ENCODE peak calls at places on chromosomes 7 and 10, in six cellular contexts. Q is uterus, K is GM12864, E is tibial nerve, W is bronchial epithelial cell, J is adrenal gland. P is an unnamed sample.

GRCh38 chr7:125130173-125130572 is 200.5 kb upstream of the POT1 start:
- DNase-seq in Q (no peak), K (no peak), E (no peak), W (no peak), J (no peak), P (no peak)

GRCh38 chr7:5083291-5083690 is 37.6 kb downstream of the RBAK start:
- DNase-seq in Q (no peak), K (no peak), E (no peak), W (no peak), J (no peak), P (no peak)

GRCh38 chr7:100483101-100483727 is 513 bp upstream of the NYAP1 start:
- DNase-seq in Q (peak), K (no peak), E (no peak), W (no peak), J (peak), P (peak)

GRCh38 chr10:122422266-122422980 is 32.0 kb upstream of the ARMS2 start:
- DNase-seq in Q (no peak), K (no peak), E (no peak), W (no peak), J (no peak), P (peak)

GRCh38 chr7:102425639-102426267 is 7.6 kb upstream of the ORAI2 start:
- DNase-seq in Q (no peak), K (peak), E (no peak), W (no peak), J (no peak), P (no peak)

GRCh38 chr10:48523212-48523819 is 81.6 kb downstream of the ARHGAP22 start:
- DNase-seq in Q (peak), K (no peak), E (no peak), W (peak), J (peak), P (no peak)

GRCh38 chr7:150568714-150569113 is 1.5 kb downstream of the GIMAP4 start:
- DNase-seq in Q (no peak), K (no peak), E (no peak), W (no peak), J (no peak), P (no peak)

GRCh38 chr7:48617508-48617907 is 306.8 kb upstream of the CDC14C start:
- DNase-seq in Q (no peak), K (no peak), E (no peak), W (no peak), J (no peak), P (no peak)

GRCh38 chr10:29658984-29659769 is 24.4 kb upstream of the SVIL start:
- DNase-seq in Q (no peak), K (peak), E (no peak), W (peak), J (peak), P (peak)

GRCh38 chr7:95996174-95996573 is 223.8 kb downstream of the DYNC1I1 start:
- DNase-seq in Q (no peak), K (no peak), E (no peak), W (no peak), J (no peak), P (no peak)

GRCh38 chr7:157678503-157678902 is 341.7 kb downstream of the DNAJB6 start:
- DNase-seq in Q (no peak), K (no peak), E (peak), W (no peak), J (no peak), P (no peak)

GRCh38 chr7:151558575-151558974 is 38.9 kb upstream of the RHEB start:
- DNase-seq in Q (no peak), K (no peak), E (no peak), W (no peak), J (no peak), P (no peak)

GRCh38 chr10:124339951-124340760 is 78.6 kb downstream of the OAT start:
- DNase-seq in Q (no peak), K (no peak), E (no peak), W (peak), J (no peak), P (peak)

GRCh38 chr7:43648725-43649406 is 66.0 kb downstream of the STK17A start:
- DNase-seq in Q (no peak), K (peak), E (no peak), W (peak), J (no peak), P (peak)

GRCh38 chr10:96951954-96952353 is 119.9 kb downstream of the LCOR start:
- DNase-seq in Q (no peak), K (no peak), E (no peak), W (no peak), J (no peak), P (no peak)

GRCh38 chr10:17735166-17735941 is 16.6 kb upstream of the TMEM236 start:
- DNase-seq in Q (no peak), K (no peak), E (no peak), W (no peak), J (no peak), P (no peak)

GRCh38 chr7:20783716-20784310 is 2.9 kb downstream of the SP8 start:
- DNase-seq in Q (no peak), K (no peak), E (no peak), W (no peak), J (no peak), P (no peak)

GRCh38 chr10:86287966-86288579 is 78.5 kb downstream of the GRID1 start:
- DNase-seq in Q (no peak), K (no peak), E (no peak), W (no peak), J (no peak), P (no peak)

GRCh38 chr7:157013602-157014549 is 3.4 kb upstream of the MNX1 start:
- DNase-seq in Q (no peak), K (no peak), E (no peak), W (no peak), J (no peak), P (no peak)

GRCh38 chr10:55019461-55019860 is 218.4 kb upstream of the PCDH15 start:
- DNase-seq in Q (no peak), K (no peak), E (no peak), W (no peak), J (no peak), P (no peak)

GRCh38 chr7:158516524-158516923 is 71.1 kb downstream of the PTPRN2 start:
- DNase-seq in Q (no peak), K (no peak), E (no peak), W (no peak), J (no peak), P (no peak)

DNA sequence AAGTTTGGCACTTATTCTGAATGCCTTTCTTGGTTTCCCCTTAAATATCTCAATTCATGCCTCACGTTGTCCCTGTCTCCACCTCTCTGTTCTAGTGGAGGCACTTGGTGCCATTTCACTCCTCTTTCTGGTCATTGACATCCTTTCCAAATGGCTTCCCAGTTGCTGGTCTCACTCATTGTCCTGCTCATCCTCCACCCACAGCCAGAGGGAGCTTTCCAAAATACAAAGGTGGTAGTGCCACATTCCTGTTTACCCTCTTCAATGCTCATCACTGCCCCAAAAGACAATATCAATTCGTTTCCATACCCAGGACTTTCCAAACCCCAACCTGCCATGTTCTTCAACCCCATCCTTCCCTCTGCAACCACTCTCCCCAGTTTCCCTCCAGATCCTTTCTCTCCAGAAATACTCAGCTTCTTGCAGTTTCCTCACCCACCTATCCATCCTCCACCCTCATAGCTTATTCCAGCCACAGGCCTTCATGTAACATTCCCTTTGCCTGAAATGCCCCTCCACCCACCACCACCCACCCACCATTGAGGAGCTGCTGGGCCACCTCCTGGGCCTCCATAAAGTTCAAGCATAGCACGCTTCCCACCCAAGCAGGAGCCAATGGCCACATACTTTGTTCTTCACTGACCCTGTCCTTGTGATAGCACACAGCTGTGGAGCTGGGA is 63.1 kb upstream of the ADRB1 start:
- DNase-seq in Q (no peak), K (no peak), E (no peak), W (no peak), J (no peak), P (peak)
- TF ChIP-seq CTCF in Q (no peak), K (peak), E (no peak), W (peak), J (no peak), P (no peak)

GRCh38 chr10:11358046-11358445 is 253.4 kb downstream of the USP6NL start:
- DNase-seq in Q (no peak), K (no peak), E (no peak), W (no peak), J (no peak), P (no peak)

GRCh38 chr10:11355625-11356024 is 255.8 kb downstream of the USP6NL start:
- DNase-seq in Q (peak), K (no peak), E (no peak), W (no peak), J (no peak), P (no peak)

GRCh38 chr10:11358923-11359560 is 252.4 kb downstream of the USP6NL start:
- DNase-seq in Q (no peak), K (no peak), E (no peak), W (no peak), J (no peak), P (no peak)

GRCh38 chr10:11359849-11360248 is 251.6 kb downstream of the USP6NL start:
- DNase-seq in Q (no peak), K (no peak), E (no peak), W (no peak), J (no peak), P (no peak)

DNA sequence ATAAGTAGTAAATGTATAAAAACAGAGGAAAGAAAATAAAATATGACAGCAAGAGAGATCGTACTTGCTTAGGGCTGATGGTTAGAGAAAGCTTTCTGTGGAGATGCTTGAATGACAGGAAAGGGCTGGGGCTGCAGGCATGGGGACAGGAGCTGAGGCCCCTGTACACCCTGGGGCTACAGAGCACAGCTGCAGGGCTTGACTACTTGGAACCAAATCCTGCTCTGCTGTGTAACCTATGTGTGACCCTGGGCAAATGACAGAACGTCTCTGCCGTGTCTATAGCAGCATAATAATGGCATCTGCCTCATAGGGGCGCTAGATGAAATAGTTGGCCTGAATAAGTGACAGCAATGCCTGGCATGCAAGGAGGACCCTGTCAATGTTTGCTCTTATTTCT is 254.1 kb downstream of the USP6NL start:
- DNase-seq in Q (no peak), K (no peak), E (no peak), W (no peak), J (no peak), P (no peak)
- TF ChIP-seq CTCF in Q (no peak), K (no peak), E (no peak), W (no peak), J (no peak), P (no peak)

GRCh38 chr7:28754027-28754426 is 204.1 kb downstream of the TRIL start:
- DNase-seq in Q (no peak), K (no peak), E (peak), W (no peak), J (no peak), P (peak)
- TF ChIP-seq CTCF in Q (no peak), K (no peak), E (peak), W (no peak), J (no peak), P (no peak)

GRCh38 chr7:42618649-42619315 is 293.1 kb downstream of the C7orf25 start:
- DNase-seq in Q (no peak), K (no peak), E (no peak), W (peak), J (no peak), P (no peak)

GRCh38 chr7:42617071-42617705 is 294.7 kb downstream of the C7orf25 start:
- DNase-seq in Q (no peak), K (no peak), E (no peak), W (no peak), J (no peak), P (no peak)

GRCh38 chr7:42621543-42622219 is 290.2 kb downstream of the C7orf25 start:
- DNase-seq in Q (no peak), K (no peak), E (no peak), W (no peak), J (no peak), P (no peak)

GRCh38 chr7:42614636-42615035 is 297.2 kb downstream of the C7orf25 start:
- DNase-seq in Q (no peak), K (no peak), E (no peak), W (peak), J (no peak), P (no peak)

DNA sequence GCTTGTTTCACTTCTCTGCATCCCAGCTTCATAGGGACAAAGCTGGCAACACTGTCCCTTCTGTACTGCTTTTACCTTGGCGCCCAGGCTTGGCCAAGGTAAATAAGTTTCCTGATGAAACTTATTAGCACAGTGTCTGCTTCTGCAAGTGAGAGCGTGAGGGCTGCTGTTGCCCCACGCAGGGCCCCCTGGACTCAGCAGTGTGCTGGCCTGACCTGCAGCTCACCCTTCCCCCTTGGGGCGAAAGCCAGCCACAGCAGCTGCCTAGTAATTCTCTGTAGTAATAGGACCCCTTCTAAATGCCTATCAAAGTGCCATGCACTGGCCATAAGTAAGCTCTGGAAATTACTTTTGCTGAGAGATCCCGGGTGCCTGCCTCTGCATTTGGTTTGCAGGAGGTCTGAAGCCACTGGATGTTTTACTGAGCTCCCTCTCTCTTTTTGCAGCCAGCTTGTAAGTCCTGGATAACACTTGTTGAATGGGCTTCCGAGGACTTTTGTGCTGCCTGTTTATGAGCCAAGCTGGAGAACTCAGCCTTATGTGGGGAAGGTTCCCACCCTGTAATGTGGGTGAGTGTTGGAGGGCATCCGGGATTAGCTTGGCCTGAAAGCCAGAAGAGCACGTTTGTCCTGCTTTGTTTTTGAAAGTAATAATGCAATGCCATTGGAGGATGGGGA is 294.0 kb downstream of the C7orf25 start:
- DNase-seq in Q (no peak), K (no peak), E (no peak), W (no peak), J (no peak), P (no peak)
- TF ChIP-seq CTCF in Q (no peak), K (no peak), E (no peak), W (no peak), J (no peak), P (no peak)

DNA sequence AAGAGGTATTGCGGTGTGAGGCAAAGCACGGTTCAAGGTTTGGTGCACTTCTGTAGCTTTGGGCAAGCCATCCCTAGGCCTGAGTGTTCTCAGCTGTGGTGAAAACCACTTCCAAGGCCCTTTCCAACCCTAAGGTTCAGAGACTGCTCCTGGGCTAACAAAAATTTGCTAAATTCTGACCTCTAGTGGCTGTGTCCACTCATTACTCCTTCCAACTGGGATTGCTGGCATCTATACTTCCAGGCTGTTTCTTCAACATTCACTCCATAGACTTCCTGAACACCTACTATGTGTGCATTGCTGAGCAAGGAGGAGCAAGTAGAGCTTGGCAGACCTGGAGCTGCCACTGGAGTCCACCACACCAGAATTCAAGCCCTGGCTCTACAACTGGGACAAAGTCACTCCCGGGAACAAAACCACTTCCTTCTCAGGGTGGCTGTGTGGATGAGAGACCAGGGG is 29.3 kb upstream of the SH3PXD2A start:
- DNase-seq in Q (peak), K (no peak), E (no peak), W (peak), J (no peak), P (peak)
- TF ChIP-seq CTCF in Q (peak), K (peak), E (peak), W (peak), J (peak), P (peak)